ENCODE peak calls at places on chromosomes 6 and 20, in four cellular contexts. J is SK-N-SH, V is HCT116, P is HepG2. C is an unnamed sample.

GRCh38 chr6:132961610-132962009 is 147.2 kb downstream of the RPS12 start:
- DNase-seq in J (no peak), V (no peak), P (peak), C (peak)

GRCh38 chr20:53655909-53656652 is 62.4 kb upstream of the ZNF217 start:
- DNase-seq in V (no peak), J (no peak), P (no peak), C (no peak)

GRCh38 chr6:139711714-139712585 is 337.5 kb upstream of the CITED2 start:
- DNase-seq in V (no peak), P (no peak), J (no peak), C (no peak)

GRCh38 chr6:101070044-101070608 is 189.0 kb upstream of the ASCC3 start:
- DNase-seq in J (no peak), P (no peak), V (no peak), C (no peak)

GRCh38 chr6:165117806-165118205 is 191.6 kb downstream of the C6orf118 start:
- DNase-seq in J (no peak), V (no peak), P (no peak), C (no peak)

GRCh38 chr6:166737231-166737630 is 110.2 kb upstream of the RPS6KA2 start:
- DNase-seq in P (no peak), J (no peak), V (peak), C (no peak)

GRCh38 chr20:5714261-5715041 is 35.8 kb upstream of the SHLD1 start:
- DNase-seq in V (no peak), P (peak), J (no peak), C (no peak)

GRCh38 chr20:43837856-43838702 is 76.6 kb upstream of the TOX2 start:
- DNase-seq in P (no peak), J (no peak), V (no peak), C (no peak)

GRCh38 chr6:106281088-106281487 is 44.5 kb downstream of the ATG5 start:
- DNase-seq in V (no peak), P (no peak), J (no peak), C (no peak)

GRCh38 chr6:33869826-33870423 is 66.1 kb upstream of the MLN start:
- DNase-seq in V (no peak), J (no peak), P (no peak), C (no peak)

GRCh38 chr20:50280851-50281655 is 90.4 kb downstream of the CEBPB start:
- DNase-seq in P (no peak), J (no peak), V (no peak), C (no peak)

GRCh38 chr6:38508894-38509293 is 130.8 kb downstream of the BTBD9 start:
- DNase-seq in P (peak), J (no peak), V (no peak), C (no peak)

GRCh38 chr20:2005359-2005758 is 11.5 kb upstream of the PDYN start:
- DNase-seq in J (no peak), V (no peak), P (no peak), C (no peak)

GRCh38 chr20:2004171-2004570 is 10.3 kb upstream of the PDYN start:
- DNase-seq in P (no peak), J (no peak), V (no peak), C (no peak)

GRCh38 chr20:2006452-2007381 is 12.9 kb upstream of the PDYN start:
- DNase-seq in P (peak), V (peak), J (peak), C (peak)

GRCh38 chr20:2002365-2002764 is 8.5 kb upstream of the PDYN start:
- DNase-seq in V (no peak), P (no peak), J (no peak), C (no peak)

GRCh38 chr20:2005831-2006426 is 12.1 kb upstream of the PDYN start:
- DNase-seq in V (peak), J (no peak), P (peak), C (peak)
- TF ChIP-seq ELF1 in V (no peak), J (no peak), P (peak), C (no peak)

GRCh38 chr20:40991181-40991889 is 37.3 kb upstream of the TOP1 start:
- DNase-seq in P (no peak), V (no peak), J (no peak), C (peak)
- TF ChIP-seq ELF1 in P (no peak), V (no peak), J (no peak), C (no peak)

GRCh38 chr6:32332433-32332832 is 39.3 kb downstream of the TSBP1 start:
- DNase-seq in P (no peak), J (no peak), V (no peak), C (no peak)
- TF ChIP-seq ELF1 in P (no peak), J (no peak), V (no peak), C (no peak)

DNA sequence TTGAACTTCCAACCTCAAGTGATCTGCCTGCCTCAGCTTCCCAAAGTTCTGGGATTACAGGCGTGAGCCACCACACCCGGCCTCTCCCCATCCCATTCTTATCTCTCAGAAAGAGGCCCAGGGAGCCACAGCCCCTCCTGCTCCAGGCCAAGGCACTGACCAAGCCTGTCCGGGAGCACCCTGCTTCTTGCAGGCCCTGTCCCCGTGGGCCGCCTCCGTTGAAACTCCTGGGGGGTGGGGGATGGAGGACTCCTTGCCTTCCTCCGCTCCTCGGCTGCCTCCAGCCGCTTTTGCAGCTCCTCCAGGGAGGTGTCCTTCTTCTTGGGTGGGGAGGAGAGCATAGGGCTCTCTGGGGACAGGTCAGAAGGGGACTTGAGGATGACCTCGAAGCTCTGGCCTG is 9.7 kb downstream of the STMN3 start:
- DNase-seq in J (no peak), V (no peak), P (no peak), C (no peak)
- TF ChIP-seq ELF1 in J (no peak), V (no peak), P (no peak), C (no peak)

GRCh38 chr6:151948007-151948745 is 140.7 kb downstream of the ESR1 start:
- DNase-seq in P (no peak), J (no peak), V (no peak), C (no peak)
- TF ChIP-seq ELF1 in P (no peak), J (no peak), V (peak), C (no peak)

DNA sequence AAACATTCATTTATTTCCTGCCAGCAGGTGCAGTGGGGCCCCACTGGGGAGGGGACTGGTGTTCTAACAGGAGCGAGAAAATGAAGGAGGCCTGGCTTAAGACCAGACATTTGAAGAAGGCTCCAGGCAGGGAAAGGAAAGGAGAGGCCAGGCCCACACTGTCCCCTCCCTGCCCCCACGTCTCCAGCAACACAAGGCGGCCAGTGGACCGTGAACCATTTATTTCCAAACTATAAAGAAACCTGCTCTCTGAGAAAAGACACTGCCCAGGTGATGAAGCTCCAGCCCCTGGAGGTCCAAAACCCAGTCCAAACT is 41.4 kb upstream of the CDH22 start:
- DNase-seq in J (no peak), P (no peak), V (no peak), C (no peak)
- TF ChIP-seq ELF1 in J (no peak), P (no peak), V (no peak), C (no peak)

GRCh38 chr6:144036064-144036873 is 28.2 kb upstream of the PLAGL1 start:
- DNase-seq in V (no peak), J (no peak), P (peak), C (no peak)
- TF ChIP-seq ELF1 in V (no peak), J (no peak), P (no peak), C (no peak)

DNA sequence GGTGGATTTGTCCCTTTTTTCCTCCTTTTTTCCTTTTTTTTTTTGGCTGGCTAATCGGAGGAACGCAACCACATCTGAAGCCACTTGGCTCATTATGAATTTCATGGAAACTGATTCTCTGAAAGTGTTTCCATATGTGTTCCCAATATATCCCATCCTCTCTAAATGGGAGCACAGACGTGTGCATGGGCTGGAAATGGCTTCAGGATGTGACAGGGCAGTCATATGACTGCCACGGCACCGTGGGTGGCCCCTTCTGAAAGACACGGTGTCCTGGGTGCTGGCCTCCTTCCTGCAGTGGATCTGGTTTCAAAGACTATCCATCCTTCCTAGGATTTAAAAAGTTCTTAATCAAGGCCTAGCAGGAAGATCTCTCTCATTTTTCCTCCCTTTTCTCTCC is 160.9 kb upstream of the SUPT3H start:
- DNase-seq in V (no peak), P (no peak), J (no peak), C (no peak)
- TF ChIP-seq ELF1 in V (no peak), P (no peak), J (no peak), C (no peak)

GRCh38 chr6:12490904-12491571 is 200.9 kb downstream of the EDN1 start:
- DNase-seq in V (no peak), P (no peak), J (no peak), C (no peak)
- TF ChIP-seq ELF1 in V (no peak), P (no peak), J (peak), C (no peak)

GRCh38 chr6:10834823-10835222 is 3.5 kb downstream of the MAK start:
- DNase-seq in P (no peak), J (no peak), V (no peak), C (no peak)

GRCh38 chr6:10837009-10837691 is 1.2 kb downstream of the MAK start:
- DNase-seq in V (no peak), J (peak), P (no peak), C (peak)

DNA sequence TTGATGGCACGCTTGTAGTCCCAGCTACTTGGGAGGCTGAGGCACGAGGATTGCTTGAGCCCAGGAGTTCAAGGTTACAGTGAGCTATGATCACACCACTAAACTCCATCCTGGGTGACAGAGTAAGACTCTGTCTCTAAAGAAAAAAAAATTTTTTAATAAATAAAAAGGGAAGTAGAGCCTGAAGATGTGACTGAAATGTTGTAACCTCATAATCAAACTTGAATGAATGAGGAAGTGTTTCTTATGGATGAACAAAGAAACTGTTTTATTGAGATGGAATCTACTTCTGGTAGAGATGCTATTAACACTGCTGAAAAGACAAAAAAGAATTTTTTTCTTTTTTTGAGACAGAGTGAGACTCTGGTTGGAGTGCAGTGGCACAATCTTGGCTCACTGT is 6.7 kb downstream of the MAK start:
- DNase-seq in P (no peak), J (no peak), V (no peak), C (no peak)
- TF ChIP-seq ELF1 in P (no peak), J (no peak), V (no peak), C (no peak)

C was measured in K562.